ENCODE peak calls at places on chromosomes 3 and 15, in six cellular contexts. One of them, this sample, is unnamed.

GRCh38 chr15:63046927-63047760 is 4.6 kb downstream of the TPM1 start:
- DNase-seq in K562: no peak
- DNase-seq in HepG2: no peak
- DNase-seq in H1: no peak
- DNase-seq in WTC11: no peak
- DNase-seq in A549: no peak
- DNase-seq in this sample: peak; percentile 40

GRCh38 chr3:11288786-11289637 is 16.8 kb downstream of the ATG7 start:
- DNase-seq in WTC11: no peak
- DNase-seq in HepG2: peak; percentile 23
- DNase-seq in A549: peak; percentile 64
- DNase-seq in K562: peak; percentile 43
- DNase-seq in H1: no peak
- DNase-seq in this sample: peak; percentile 95

GRCh38 chr3:8759038-8759755 is 10.2 kb downstream of the OXTR start:
- DNase-seq in WTC11: no peak
- DNase-seq in K562: no peak
- DNase-seq in HepG2: no peak
- DNase-seq in H1: no peak
- DNase-seq in A549: no peak
- DNase-seq in this sample: no peak

GRCh38 chr15:51416129-51416528 is 74.7 kb downstream of the GLDN start:
- DNase-seq in H1: no peak
- DNase-seq in WTC11: no peak
- DNase-seq in A549: no peak
- DNase-seq in K562: no peak
- DNase-seq in HepG2: no peak
- DNase-seq in this sample: no peak

GRCh38 chr3:178306427-178307115 is 229.7 kb upstream of the KCNMB2 start:
- DNase-seq in A549: no peak
- DNase-seq in WTC11: no peak
- DNase-seq in H1: no peak
- DNase-seq in HepG2: no peak
- DNase-seq in K562: no peak
- DNase-seq in this sample: no peak

GRCh38 chr3:67598814-67599556 is 55.4 kb downstream of the SUCLG2 start:
- DNase-seq in A549: no peak
- DNase-seq in H1: no peak
- DNase-seq in WTC11: no peak
- DNase-seq in K562: no peak
- DNase-seq in HepG2: no peak
- DNase-seq in this sample: no peak

GRCh38 chr15:92634641-92635272 is 20.8 kb downstream of the FAM174B start:
- DNase-seq in WTC11: no peak
- DNase-seq in K562: no peak
- DNase-seq in A549: no peak
- DNase-seq in H1: no peak
- DNase-seq in HepG2: no peak
- DNase-seq in this sample: no peak

GRCh38 chr3:186108106-186108940 is 566 bp downstream of the ETV5 start:
- DNase-seq in H1: no peak
- DNase-seq in HepG2: peak; percentile 59
- DNase-seq in A549: peak; percentile 76
- DNase-seq in WTC11: peak; percentile 77
- DNase-seq in K562: peak; percentile 69
- DNase-seq in this sample: peak; percentile 64

GRCh38 chr15:64897345-64897985 is 14.2 kb upstream of the ANKDD1A start:
- DNase-seq in HepG2: no peak
- DNase-seq in H1: no peak
- DNase-seq in K562: no peak
- DNase-seq in A549: no peak
- DNase-seq in WTC11: no peak
- DNase-seq in this sample: peak; percentile 76

GRCh38 chr15:31510003-31510402 is 183.4 kb downstream of the KLF13 start:
- DNase-seq in HepG2: no peak
- DNase-seq in H1: no peak
- DNase-seq in WTC11: no peak
- DNase-seq in K562: no peak
- DNase-seq in A549: no peak
- DNase-seq in this sample: peak; percentile 62

GRCh38 chr3:10344147-10344943 is 23.4 kb upstream of the SEC13 start:
- DNase-seq in H1: peak; percentile 33
- DNase-seq in WTC11: peak; percentile 79
- DNase-seq in K562: peak; percentile 82
- DNase-seq in HepG2: no peak
- DNase-seq in A549: peak; percentile 63
- DNase-seq in this sample: peak; percentile 43

GRCh38 chr15:41774873-41775417 is 661 bp downstream of the MAPKBP1 start:
- DNase-seq in WTC11: no peak
- DNase-seq in A549: no peak
- DNase-seq in HepG2: no peak
- DNase-seq in K562: no peak
- DNase-seq in H1: no peak
- DNase-seq in this sample: no peak

GRCh38 chr3:38130631-38131065 is 6.3 kb downstream of the ACAA1 start:
- DNase-seq in A549: no peak
- DNase-seq in WTC11: no peak
- DNase-seq in H1: no peak
- DNase-seq in HepG2: no peak
- DNase-seq in K562: no peak
- DNase-seq in this sample: no peak

GRCh38 chr3:82163907-82164520 is 402.6 kb upstream of the GBE1 start:
- DNase-seq in A549: peak; percentile 2
- DNase-seq in WTC11: no peak
- DNase-seq in HepG2: no peak
- DNase-seq in K562: peak; percentile 9
- DNase-seq in H1: no peak
- DNase-seq in this sample: peak; percentile 7

GRCh38 chr15:74196175-74196574 is 6.4 kb downstream of the STRA6 start:
- DNase-seq in H1: no peak
- DNase-seq in WTC11: no peak
- DNase-seq in HepG2: peak; percentile 43
- DNase-seq in K562: no peak
- DNase-seq in A549: peak; percentile 55
- DNase-seq in this sample: no peak

GRCh38 chr15:99438691-99439523 is 126.9 kb upstream of the MEF2A start:
- DNase-seq in H1: no peak
- DNase-seq in WTC11: no peak
- DNase-seq in HepG2: no peak
- DNase-seq in A549: no peak
- DNase-seq in K562: no peak
- DNase-seq in this sample: peak; percentile 24

GRCh38 chr15:90358124-90359033 is 6.3 kb downstream of the ZNF774 start:
- DNase-seq in HepG2: no peak
- DNase-seq in H1: no peak
- DNase-seq in A549: no peak
- DNase-seq in WTC11: no peak
- DNase-seq in K562: no peak
- DNase-seq in this sample: peak; percentile 50

GRCh38 chr3:127064391-127065137 is 81.6 kb downstream of the PLXNA1 start:
- DNase-seq in A549: peak; percentile 8
- DNase-seq in WTC11: no peak
- DNase-seq in HepG2: no peak
- DNase-seq in H1: no peak
- DNase-seq in K562: peak; percentile 13
- DNase-seq in this sample: no peak

GRCh38 chr15:70045045-70045444 is 52.7 kb downstream of the TLE3 start:
- DNase-seq in K562: no peak
- DNase-seq in A549: no peak
- DNase-seq in H1: no peak
- DNase-seq in WTC11: no peak
- DNase-seq in HepG2: no peak
- DNase-seq in this sample: no peak

GRCh38 chr3:72494076-72495000 is 353.9 kb downstream of the SHQ1 start:
- DNase-seq in HepG2: no peak
- DNase-seq in K562: no peak
- DNase-seq in H1: no peak
- DNase-seq in WTC11: no peak
- DNase-seq in A549: no peak
- DNase-seq in this sample: no peak

GRCh38 chr15:57554063-57554820 is 37.5 kb upstream of the MYZAP start:
- DNase-seq in WTC11: no peak
- DNase-seq in A549: no peak
- DNase-seq in HepG2: no peak
- DNase-seq in K562: no peak
- DNase-seq in H1: no peak
- DNase-seq in this sample: peak; percentile 95

DNA sequence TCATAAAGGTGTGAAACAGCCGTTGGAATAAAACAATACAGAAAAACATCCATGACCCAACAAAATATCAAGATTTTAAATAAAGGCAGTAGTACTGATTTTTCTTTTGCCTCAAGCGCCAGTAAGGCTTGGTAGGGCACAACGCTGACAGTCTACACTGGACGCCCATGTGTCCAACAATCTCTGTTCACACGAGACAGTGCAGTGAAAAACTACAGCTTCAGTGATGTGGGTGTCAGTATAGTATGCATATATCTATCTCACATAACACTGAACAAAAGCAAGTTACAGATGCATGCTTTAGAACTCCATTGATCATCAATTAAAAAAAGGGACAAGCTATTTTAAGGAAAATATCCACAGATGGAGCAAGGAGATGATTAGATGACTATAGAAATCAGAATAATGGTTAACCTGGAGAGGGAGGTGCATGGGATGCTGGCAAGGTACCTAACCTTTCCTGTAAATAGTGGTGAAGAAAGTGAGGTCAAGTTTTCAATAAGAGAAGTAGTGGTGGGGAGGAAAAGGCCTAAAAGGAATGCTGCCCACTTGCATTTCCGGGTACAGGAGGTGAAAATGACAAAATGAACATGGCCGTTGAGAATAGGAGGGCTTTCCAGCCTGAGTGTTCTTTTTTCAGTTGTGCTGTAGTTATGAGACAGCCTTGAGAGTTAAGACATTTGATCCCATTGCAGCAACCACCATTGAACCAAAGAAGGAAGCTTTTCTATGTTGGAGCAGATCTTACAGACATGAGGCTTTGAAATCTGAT is 42.7 kb downstream of the CTNNB1 start:
- DNase-seq in WTC11: no peak
- DNase-seq in A549: no peak
- DNase-seq in HepG2: no peak
- DNase-seq in K562: no peak
- DNase-seq in H1: no peak
- DNase-seq in this sample: no peak
- TF ChIP-seq JUN in WTC11: no peak
- TF ChIP-seq JUN in A549: no peak
- TF ChIP-seq JUN in HepG2: no peak
- TF ChIP-seq JUN in K562: no peak
- TF ChIP-seq JUN in H1: no peak
- TF ChIP-seq JUN in this sample: no peak

DNA sequence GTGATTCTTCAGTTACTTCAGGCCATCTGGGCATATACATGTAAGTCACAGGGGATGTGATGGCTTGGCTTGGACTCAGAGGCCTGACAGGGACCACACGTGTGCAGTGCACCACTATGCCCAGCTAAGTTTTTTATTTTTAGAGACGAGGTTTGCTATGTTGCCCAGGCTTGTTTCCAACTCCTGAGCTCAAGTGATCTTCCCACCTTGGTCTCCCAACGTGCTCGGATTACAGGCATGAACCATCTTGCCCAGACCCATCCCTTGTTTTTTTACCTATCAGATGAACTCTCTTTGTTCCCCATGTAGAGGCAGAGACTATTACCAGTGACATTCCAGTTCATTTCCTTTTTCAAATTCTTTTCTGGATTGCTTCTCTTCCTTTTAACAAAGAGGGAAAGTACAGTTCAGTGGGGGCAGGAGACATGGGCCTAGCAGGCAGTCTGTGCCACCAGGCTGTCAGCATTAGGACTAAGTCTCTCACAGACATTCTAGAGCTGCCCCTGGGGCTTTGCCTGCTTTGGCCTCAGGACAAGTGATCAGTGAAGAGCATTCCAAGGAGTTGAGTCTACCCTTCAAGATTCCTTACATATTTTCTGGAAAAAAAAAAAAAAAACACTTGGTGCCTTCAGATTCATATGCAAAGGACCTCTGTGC is 103.5 kb upstream of the SLC7A14 start:
- DNase-seq in H1: peak; percentile 65
- DNase-seq in K562: no peak
- DNase-seq in HepG2: no peak
- DNase-seq in WTC11: peak; percentile 36
- DNase-seq in A549: peak; percentile 10
- DNase-seq in this sample: peak; percentile 62
- TF ChIP-seq JUN in H1: no peak
- TF ChIP-seq JUN in K562: no peak
- TF ChIP-seq JUN in HepG2: no peak
- TF ChIP-seq JUN in WTC11: no peak
- TF ChIP-seq JUN in A549: no peak
- TF ChIP-seq JUN in this sample: no peak

GRCh38 chr3:13408890-13409289 is 11.2 kb downstream of the NUP210 start:
- DNase-seq in A549: no peak
- DNase-seq in H1: no peak
- DNase-seq in WTC11: no peak
- DNase-seq in K562: no peak
- DNase-seq in HepG2: no peak
- DNase-seq in this sample: no peak

GRCh38 chr3:13416002-13416793 is 3.9 kb downstream of the NUP210 start:
- DNase-seq in HepG2: no peak
- DNase-seq in A549: no peak
- DNase-seq in WTC11: peak; percentile 62
- DNase-seq in H1: no peak
- DNase-seq in K562: peak; percentile 59
- DNase-seq in this sample: no peak

GRCh38 chr3:13411186-13411860 is 8.8 kb downstream of the NUP210 start:
- DNase-seq in A549: no peak
- DNase-seq in HepG2: no peak
- DNase-seq in H1: no peak
- DNase-seq in WTC11: no peak
- DNase-seq in K562: no peak
- DNase-seq in this sample: no peak

GRCh38 chr3:13415236-13416001 is 4.7 kb downstream of the NUP210 start:
- DNase-seq in H1: no peak
- DNase-seq in HepG2: no peak
- DNase-seq in WTC11: no peak
- DNase-seq in A549: no peak
- DNase-seq in K562: no peak
- DNase-seq in this sample: no peak

GRCh38 chr3:13414040-13414729 is 5.9 kb downstream of the NUP210 start:
- DNase-seq in H1: no peak
- DNase-seq in WTC11: no peak
- DNase-seq in K562: peak; percentile 45
- DNase-seq in HepG2: no peak
- DNase-seq in A549: no peak
- DNase-seq in this sample: no peak
- TF ChIP-seq JUN in H1: no peak
- TF ChIP-seq JUN in WTC11: no peak
- TF ChIP-seq JUN in K562: no peak
- TF ChIP-seq JUN in HepG2: no peak
- TF ChIP-seq JUN in A549: no peak
- TF ChIP-seq JUN in this sample: no peak

DNA sequence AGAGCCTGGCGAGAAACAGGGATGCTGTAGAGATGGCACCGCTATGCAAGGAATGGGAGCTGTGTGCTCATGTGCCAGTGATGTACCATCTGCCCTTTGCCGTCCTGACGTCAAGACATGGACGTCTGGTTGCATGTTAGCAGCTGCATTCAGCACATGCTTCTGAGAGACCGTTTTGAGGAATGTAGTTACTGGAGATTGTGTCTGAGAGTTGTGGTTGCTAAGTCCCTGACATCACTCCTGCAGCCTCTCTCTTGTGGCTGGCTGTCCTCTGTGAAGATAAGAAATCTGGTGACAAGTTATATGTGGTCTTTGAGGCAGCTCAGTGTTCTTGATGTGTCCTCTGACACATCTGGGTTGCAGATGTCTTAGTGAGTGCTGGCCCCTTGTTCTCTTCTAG is 165.1 kb downstream of the APBA2 start:
- DNase-seq in HepG2: no peak
- DNase-seq in K562: no peak
- DNase-seq in WTC11: no peak
- DNase-seq in A549: no peak
- DNase-seq in H1: no peak
- DNase-seq in this sample: no peak
- TF ChIP-seq JUN in HepG2: no peak
- TF ChIP-seq JUN in K562: no peak
- TF ChIP-seq JUN in WTC11: no peak
- TF ChIP-seq JUN in A549: no peak
- TF ChIP-seq JUN in H1: no peak
- TF ChIP-seq JUN in this sample: no peak

This sample was measured in endothelial cell of umbilical vein.